ENCODE peak calls at places on chromosome 7, in four cellular contexts. I is pancreas, W is uterus, V is tibial nerve. H is an unnamed sample.

GRCh38 chr7:97075928-97076327 is 41.6 kb upstream of the SDHAF3 start:
- DNase-seq in I (no peak), V (no peak), W (no peak), H (no peak)

GRCh38 chr7:5094641-5095040 is 49.0 kb downstream of the RBAK start:
- DNase-seq in W (no peak), I (no peak), V (no peak), H (no peak)

GRCh38 chr7:114784177-114784576 is 137.7 kb upstream of the MDFIC start:
- DNase-seq in V (no peak), W (no peak), I (no peak), H (no peak)

GRCh38 chr7:68691261-68692216 is 906.7 kb upstream of the AUTS2 start:
- DNase-seq in V (no peak), W (peak; percentile 14), I (no peak), H (no peak)

GRCh38 chr7:64799-65430 is 127.5 kb upstream of the FAM20C start:
- DNase-seq in V (no peak), I (no peak), W (no peak), H (no peak)

GRCh38 chr7:134375206-134375605 is 58.5 kb upstream of the SLC35B4 start:
- DNase-seq in V (no peak), I (no peak), W (no peak), H (no peak)

GRCh38 chr7:159034988-159035387 is 109.7 kb downstream of the VIPR2 start:
- DNase-seq in I (no peak), V (no peak), W (no peak), H (no peak)

GRCh38 chr7:45609180-45609579 is 35.0 kb downstream of the ADCY1 start:
- DNase-seq in V (no peak), W (no peak), I (no peak), H (no peak)

GRCh38 chr7:77662869-77663268 is 33.4 kb upstream of the RSBN1L start:
- DNase-seq in I (no peak), V (no peak), W (no peak), H (no peak)

GRCh38 chr7:138465046-138465445 is 5.0 kb downstream of the TRIM24 start:
- DNase-seq in I (no peak), V (no peak), W (no peak), H (no peak)

GRCh38 chr7:23353172-23353571 is 54.0 kb downstream of the MALSU1 start:
- DNase-seq in W (no peak), I (no peak), V (no peak), H (no peak)

GRCh38 chr7:91603707-91604106 is 276.8 kb downstream of the MTERF1 start:
- DNase-seq in I (no peak), V (no peak), W (no peak), H (no peak)

DNA sequence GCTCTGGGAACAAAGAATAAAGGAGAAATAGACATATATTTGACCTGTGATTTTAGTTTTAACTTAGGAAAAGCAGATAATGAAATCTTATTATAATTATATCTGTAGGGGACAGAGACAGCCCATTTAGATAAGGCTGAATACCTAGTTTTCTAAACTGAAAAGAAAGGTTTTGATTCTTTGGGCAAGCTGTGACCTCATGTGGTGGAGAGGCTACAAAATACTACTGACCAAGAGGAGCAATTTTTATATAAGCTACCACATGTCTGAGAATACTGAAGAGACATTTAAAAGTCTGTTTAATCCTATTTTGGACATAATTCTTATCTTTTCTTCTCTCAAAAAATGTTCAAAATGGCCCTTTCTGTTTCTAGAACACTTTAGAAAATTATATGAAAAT is 271.0 kb downstream of the MTERF1 start:
- DNase-seq in W (no peak), I (no peak), V (no peak), H (no peak)
- TF ChIP-seq CTCF in W (no peak), I (no peak), V (no peak), H (no peak)

DNA sequence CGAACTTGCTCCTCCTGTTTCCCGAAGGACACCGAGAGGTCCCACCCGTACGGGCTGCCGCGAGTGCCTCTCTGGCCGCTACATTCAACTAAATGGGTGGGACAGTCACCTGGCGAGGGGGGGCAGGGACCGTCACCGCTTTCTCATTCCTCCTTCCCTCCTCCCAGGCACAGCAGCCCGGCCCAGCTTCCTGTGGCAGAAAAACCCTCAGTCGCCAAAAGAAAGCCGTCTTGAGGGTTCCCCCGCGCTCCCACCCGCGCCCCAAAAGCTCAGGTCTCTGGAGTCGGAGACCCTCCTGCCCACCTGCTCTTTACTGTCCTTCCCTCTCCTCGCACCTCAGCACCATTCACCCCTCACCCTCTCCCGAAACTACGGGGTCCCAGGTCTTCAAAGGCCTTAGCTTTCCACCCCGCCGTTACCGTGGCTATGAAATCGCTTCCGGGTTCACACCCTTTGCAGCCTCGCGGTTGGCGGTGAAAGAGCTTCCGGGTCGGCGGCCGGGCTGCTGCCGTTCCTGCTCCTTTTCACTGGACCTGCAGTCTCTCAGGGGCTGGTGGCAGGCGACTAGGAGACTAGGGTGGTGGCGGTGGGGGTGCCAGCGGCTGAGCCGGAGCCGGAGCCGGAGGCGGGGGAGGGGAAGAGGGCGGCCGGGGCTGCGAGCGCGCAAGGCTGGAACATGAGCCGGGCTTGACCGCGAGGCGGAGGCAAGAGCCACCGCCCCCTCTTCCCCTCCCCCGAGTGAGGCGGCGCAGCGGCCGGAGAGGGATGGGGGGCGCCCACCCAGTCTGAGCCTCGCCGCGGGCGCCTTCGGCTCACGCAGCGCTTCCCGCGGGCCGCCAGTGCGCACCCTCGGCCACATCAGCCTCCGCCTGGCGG is at the start of the genes ANKIB1 and KRIT1:
- DNase-seq in W (peak; percentile 85), I (peak; percentile 80), V (peak; percentile 74), H (peak; percentile 90)
- TF ChIP-seq CTCF in W (peak; percentile 29), I (no peak), V (peak; percentile 48), H (peak; percentile 12)

DNA sequence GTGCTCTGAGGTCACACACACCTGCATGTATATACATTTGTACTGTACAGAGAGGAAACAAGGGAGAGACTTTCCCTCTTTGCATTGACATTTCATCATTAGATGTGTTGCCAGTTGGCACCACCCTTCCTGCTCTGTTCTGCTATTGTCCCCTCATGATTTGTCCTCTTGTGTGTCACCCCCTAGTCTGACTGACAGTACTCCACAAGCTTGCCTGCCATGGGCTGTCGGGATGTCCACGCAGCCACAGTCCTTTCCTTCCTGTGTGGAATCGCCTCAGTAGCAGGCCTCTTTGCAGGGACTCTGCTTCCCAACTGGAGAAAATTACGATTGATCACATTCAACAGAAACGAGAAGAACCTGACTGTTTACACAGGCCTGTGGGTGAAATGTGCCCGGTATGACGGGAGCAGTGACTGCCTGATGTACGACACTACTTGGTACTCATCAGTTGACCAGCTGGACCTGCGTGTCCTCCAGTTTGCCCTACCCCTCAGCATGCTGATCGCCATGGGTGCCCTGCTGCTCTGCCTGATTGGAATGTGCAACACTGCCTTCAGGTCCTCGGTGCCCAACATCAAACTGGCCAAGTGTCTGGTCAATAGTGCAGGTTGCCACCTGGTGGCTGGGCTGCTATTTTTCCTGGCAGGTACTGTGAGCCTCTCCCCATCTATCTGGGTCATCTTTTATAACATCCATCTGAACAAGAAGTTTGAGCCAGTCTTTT is 9.4 kb downstream of the CLDN12 start:
- DNase-seq in W (no peak), V (no peak), I (peak; percentile 45), H (peak; percentile 4)
- TF ChIP-seq CTCF in W (no peak), V (no peak), I (no peak), H (no peak)

GRCh38 chr7:27434729-27435400 is 192.3 kb downstream of the EVX1 start:
- DNase-seq in V (no peak), I (no peak), W (no peak), H (no peak)
- TF ChIP-seq CTCF in V (no peak), I (no peak), W (no peak), H (no peak)

GRCh38 chr7:91291902-91292301 is 27.7 kb downstream of the FZD1 start:
- DNase-seq in W (no peak), V (no peak), I (no peak), H (no peak)
- TF ChIP-seq CTCF in W (no peak), V (no peak), I (no peak), H (no peak)

DNA sequence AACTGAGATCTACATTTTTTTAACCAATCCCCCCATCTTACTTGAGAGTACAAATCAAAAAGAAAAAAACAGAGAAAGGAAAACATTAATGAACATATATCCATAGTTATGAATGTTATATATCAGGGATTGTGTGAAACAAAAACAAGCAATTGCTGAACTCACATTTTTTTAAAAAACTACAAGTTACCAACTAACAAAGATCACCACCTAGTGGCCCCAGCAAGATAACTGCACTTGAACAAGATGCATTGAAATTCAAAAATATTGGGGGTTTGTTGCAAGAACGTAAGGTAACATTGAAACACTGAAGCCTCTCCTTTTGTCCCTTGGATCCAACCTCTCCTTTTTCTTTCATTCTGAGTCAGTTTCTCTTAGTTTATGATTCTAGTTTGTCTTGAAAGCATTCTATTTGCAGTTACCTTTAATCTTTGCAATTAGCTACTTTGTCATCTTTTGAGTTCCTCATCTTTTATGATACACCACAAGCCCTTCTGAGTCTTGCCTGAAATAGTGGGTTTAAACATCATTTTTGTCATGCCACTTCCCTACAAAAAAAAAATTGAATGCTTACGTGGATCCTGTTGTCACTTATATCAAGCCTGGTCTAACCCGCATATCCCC is 87.3 kb upstream of the TES start:
- DNase-seq in W (no peak), V (no peak), I (no peak), H (peak; percentile 6)
- TF ChIP-seq CTCF in W (peak; percentile 25), V (peak; percentile 51), I (peak; percentile 56), H (peak; percentile 77)

H was measured in nephron progenitor cell.